ENCODE peak calls at places on chromosomes 1 and 21, in five cellular contexts. D, L, I, O and T are unnamed samples.

GRCh38 chr1:59262631-59263030 is 34.3 kb upstream of the FGGY start:
- DNase-seq in L (no peak), D (no peak), I (no peak), O (no peak), T (no peak)

GRCh38 chr21:17440955-17441354 is 71.9 kb upstream of the CXADR start:
- DNase-seq in O (no peak), I (no peak), D (no peak), L (no peak), T (no peak)

GRCh38 chr1:247407180-247407616 is 8.8 kb upstream of the NLRP3 start:
- DNase-seq in L (no peak), O (peak; percentile 77), D (no peak), I (no peak), T (peak; percentile 74)

GRCh38 chr1:182330303-182330702 is 61.3 kb downstream of the GLUL start:
- DNase-seq in O (no peak), I (no peak), L (no peak), D (no peak), T (no peak)

GRCh38 chr1:111436726-111437125 is 9.2 kb upstream of the OVGP1 start:
- DNase-seq in I (no peak), O (no peak), D (peak; percentile 11), L (no peak), T (no peak)

GRCh38 chr1:228846952-228847351 is 111.7 kb downstream of the RHOU start:
- DNase-seq in I (no peak), D (no peak), O (no peak), L (no peak), T (no peak)

GRCh38 chr1:186785503-186785902 is 43.2 kb upstream of the PLA2G4A start:
- DNase-seq in I (no peak), D (no peak), O (no peak), L (no peak), T (peak; percentile 22)

GRCh38 chr1:203186446-203187305 is at the start of gene CHI3L1:
- DNase-seq in L (no peak), O (no peak), D (no peak), I (no peak), T (peak; percentile 96)

GRCh38 chr1:26784023-26784871 is 3.5 kb upstream of the PIGV start:
- DNase-seq in O (no peak), I (peak; percentile 25), D (no peak), L (no peak), T (peak; percentile 67)

GRCh38 chr1:22275626-22276395 is 132.9 kb upstream of the WNT4 start:
- DNase-seq in L (no peak), I (peak; percentile 62), O (peak; percentile 83), D (peak; percentile 91), T (peak; percentile 52)

GRCh38 chr1:23483327-23484252 is at the start of gene ASAP3:
- DNase-seq in D (peak; percentile 60), O (peak; percentile 89), L (peak; percentile 57), I (peak; percentile 40), T (no peak)

GRCh38 chr1:26771643-26772321 is 16.0 kb upstream of the PIGV start:
- DNase-seq in D (peak; percentile 93), I (no peak), O (peak; percentile 73), L (no peak), T (peak; percentile 69)

GRCh38 chr1:175731581-175731980 is 11.8 kb downstream of the TNR start:
- DNase-seq in O (no peak), D (no peak), I (no peak), L (no peak), T (no peak)

GRCh38 chr1:150576794-150577556 is 2.4 kb downstream of the MCL1 start:
- DNase-seq in D (no peak), O (no peak), I (no peak), L (no peak), T (no peak)

GRCh38 chr1:178172939-178173338 is 79.0 kb downstream of the RASAL2 start:
- DNase-seq in O (no peak), D (no peak), I (no peak), L (no peak), T (no peak)

GRCh38 chr1:112971006-112971405 is 15.0 kb upstream of the SLC16A1 start:
- DNase-seq in I (no peak), L (no peak), D (peak; percentile 52), O (no peak), T (no peak)

GRCh38 chr1:154663656-154664055 is 55.7 kb upstream of the ADAR start:
- DNase-seq in O (no peak), I (no peak), D (no peak), L (no peak), T (no peak)